ENCODE peak calls at places on chromosomes 11 and 22, in seven cellular contexts. M is fibroblast of the conjunctiva, I is Right ventricle myocardium superior, L is M059J, Y is small intestine, T is endothelial cell of umbilical vein, N is activated T-cell treated with anti-CD3 and anti-CD28 coated beads for 1 hour. E is an unnamed sample.

GRCh38 chr22:20987375-20987774 is 5.3 kb downstream of the LZTR1 start:
- DNase-seq in M (no peak), I (no peak), L (no peak), Y (no peak), T (no peak), N (no peak), E (no peak)

GRCh38 chr11:103910721-103911120 is 125.7 kb upstream of the DDI1 start:
- DNase-seq in M (no peak), I (no peak), L (no peak), Y (no peak), T (no peak), N (no peak), E (no peak)

GRCh38 chr11:108324587-108324986 is 101.7 kb downstream of the ATM start:
- DNase-seq in M (no peak), I (no peak), L (peak), Y (no peak), T (no peak), N (no peak), E (no peak)

GRCh38 chr22:17913705-17914282 is 110.6 kb downstream of the MICAL3 start:
- DNase-seq in M (no peak), I (no peak), L (peak), Y (no peak), T (no peak), N (no peak), E (no peak)

GRCh38 chr22:47632646-47633045 is 870.2 kb downstream of the TBC1D22A start:
- DNase-seq in M (no peak), I (no peak), L (no peak), Y (no peak), T (no peak), N (no peak), E (no peak)

GRCh38 chr11:75158241-75158640 is 7.3 kb downstream of the SLCO2B1 start:
- DNase-seq in M (no peak), I (no peak), L (no peak), Y (no peak), T (no peak), N (no peak), E (no peak)

GRCh38 chr11:65571940-65572339 is 398 bp upstream of the FAM89B start:
- DNase-seq in M (no peak), I (no peak), L (peak), Y (peak), T (peak), N (no peak), E (no peak)

GRCh38 chr11:126307706-126308105 is 3.8 kb downstream of the DCPS start:
- DNase-seq in M (peak), I (no peak), L (peak), Y (no peak), T (peak), N (no peak), E (no peak)

GRCh38 chr11:67344264-67344663 is 9.1 kb downstream of the POLD4 start:
- DNase-seq in M (no peak), I (no peak), L (no peak), Y (no peak), T (no peak), N (no peak), E (no peak)

GRCh38 chr22:20109411-20110358 is 6.2 kb upstream of the RANBP1 start:
- DNase-seq in M (no peak), I (peak), L (no peak), Y (no peak), T (no peak), N (no peak), E (peak)

GRCh38 chr11:12625438-12626071 is 48.7 kb upstream of the TEAD1 start:
- DNase-seq in M (peak), I (no peak), L (peak), Y (no peak), T (no peak), N (no peak), E (no peak)

GRCh38 chr22:47204002-47204979 is 441.8 kb downstream of the TBC1D22A start:
- DNase-seq in M (no peak), I (no peak), L (no peak), Y (no peak), T (no peak), N (no peak), E (no peak)

GRCh38 chr11:34126959-34127848 is 21.8 kb downstream of the NAT10 start:
- DNase-seq in M (no peak), I (no peak), L (no peak), Y (no peak), T (no peak), N (no peak), E (no peak)

GRCh38 chr11:117885777-117886176 is 9.3 kb upstream of the FXYD6 start:
- DNase-seq in M (no peak), I (peak), L (no peak), Y (no peak), T (no peak), N (no peak), E (peak)

GRCh38 chr11:83573097-83573496 is 286.9 kb upstream of the CCDC90B start:
- DNase-seq in M (no peak), I (no peak), L (no peak), Y (peak), T (no peak), N (no peak), E (no peak)

GRCh38 chr11:62435741-62436485 is 17.1 kb downstream of the SCGB1A1 start:
- DNase-seq in M (no peak), I (no peak), L (no peak), Y (no peak), T (no peak), N (no peak), E (no peak)

E was measured in Right ventricle myocardium inferior.